ENCODE peak calls at places on chromosomes 5 and 9, in four cellular contexts. One of them, this sample, is unnamed.

GRCh38 chr9:93033541-93033940 is 25.0 kb upstream of the SUSD3 start:
- DNase-seq in foreskin fibroblast: no peak
- DNase-seq in fibroblast of pulmonary artery: no peak
- DNase-seq in stomach: no peak
- DNase-seq in this sample: no peak

GRCh38 chr9:137107982-137108381 is 6.6 kb downstream of the DPP7 start:
- DNase-seq in foreskin fibroblast: no peak
- DNase-seq in fibroblast of pulmonary artery: no peak
- DNase-seq in stomach: no peak
- DNase-seq in this sample: no peak

GRCh38 chr5:54360089-54360488 is 49.7 kb upstream of the ARL15 start:
- DNase-seq in foreskin fibroblast: peak
- DNase-seq in fibroblast of pulmonary artery: peak
- DNase-seq in stomach: no peak
- DNase-seq in this sample: no peak

GRCh38 chr5:92939428-92939827 is 641.6 kb downstream of the NR2F1-AS1 start:
- DNase-seq in foreskin fibroblast: no peak
- DNase-seq in fibroblast of pulmonary artery: peak
- DNase-seq in stomach: no peak
- DNase-seq in this sample: no peak

GRCh38 chr9:655875-656274 is 185.6 kb upstream of the DMRT1 start:
- DNase-seq in foreskin fibroblast: no peak
- DNase-seq in fibroblast of pulmonary artery: peak
- DNase-seq in stomach: peak
- DNase-seq in this sample: peak

GRCh38 chr5:149707097-149707496 is 23.0 kb upstream of the PPARGC1B start:
- DNase-seq in foreskin fibroblast: no peak
- DNase-seq in fibroblast of pulmonary artery: no peak
- DNase-seq in stomach: no peak
- DNase-seq in this sample: no peak

GRCh38 chr9:129250786-129251185 is 72.7 kb upstream of the IER5L start:
- DNase-seq in foreskin fibroblast: no peak
- DNase-seq in fibroblast of pulmonary artery: peak
- DNase-seq in stomach: no peak
- DNase-seq in this sample: no peak

GRCh38 chr5:179212870-179213269 is 132.4 kb downstream of the ADAMTS2 start:
- DNase-seq in foreskin fibroblast: no peak
- DNase-seq in fibroblast of pulmonary artery: peak
- DNase-seq in stomach: no peak
- DNase-seq in this sample: no peak

GRCh38 chr9:123710299-123710698 is 219.6 kb downstream of the DENND1A start:
- DNase-seq in foreskin fibroblast: peak
- DNase-seq in fibroblast of pulmonary artery: peak
- DNase-seq in stomach: no peak
- DNase-seq in this sample: no peak

GRCh38 chr9:4932681-4933080 is 52.4 kb upstream of the JAK2 start:
- DNase-seq in foreskin fibroblast: no peak
- DNase-seq in fibroblast of pulmonary artery: no peak
- DNase-seq in stomach: no peak
- DNase-seq in this sample: no peak

GRCh38 chr5:44089419-44090125 is 299.6 kb downstream of the FGF10 start:
- DNase-seq in foreskin fibroblast: no peak
- DNase-seq in fibroblast of pulmonary artery: no peak
- DNase-seq in stomach: no peak
- DNase-seq in this sample: no peak

GRCh38 chr9:124339603-124340146 is 75.6 kb downstream of the PSMB7 start:
- DNase-seq in foreskin fibroblast: no peak
- DNase-seq in fibroblast of pulmonary artery: no peak
- DNase-seq in stomach: no peak
- DNase-seq in this sample: no peak

GRCh38 chr5:178388381-178389030 is 155.9 kb upstream of the PHYKPL start:
- DNase-seq in foreskin fibroblast: no peak
- DNase-seq in fibroblast of pulmonary artery: peak
- DNase-seq in stomach: peak
- DNase-seq in this sample: peak

This sample was measured in left lobe of liver.